ENCODE peak calls at places on chromosomes 11 and 22, in ten cellular contexts. S is stromal cell of bone marrow; V is activated CD8-positive, alpha-beta T cell treated with anti-CD3 and anti-CD28 coated beads, Interleukin-2, amount 10 ng/mL, durations not matched to agents 7 days and 5 days; A is neural crest cell; Z is amniotic epithelial cell; B is fibroblast of lung; P is dorsolateral prefrontal cortex; I is NCI-H1105; H is HEK293T; K is KG1. Y is an unnamed sample.

GRCh38 chr11:119222308-119222707 is 16.2 kb downstream of the CBL start:
- DNase-seq in P (no peak), B (peak; percentile 86), S (peak; percentile 49), I (peak; percentile 74), H (no peak), A (no peak), V (no peak), Z (peak; percentile 36), K (no peak), Y (no peak)

GRCh38 chr11:128467610-128468041 is 119.7 kb downstream of the ETS1 start:
- DNase-seq in S (peak; percentile 95), P (no peak), Z (peak; percentile 92), V (peak; percentile 41), K (no peak), B (peak; percentile 94), H (no peak), I (no peak), A (peak; percentile 21), Y (no peak)

GRCh38 chr22:40213478-40213877 is 35.8 kb downstream of the TNRC6B start:
- DNase-seq in Z (no peak), P (no peak), V (no peak), B (no peak), A (no peak), I (no peak), H (no peak), S (no peak), K (no peak), Y (no peak)

GRCh38 chr11:64969209-64969608 is 2.7 kb downstream of the MAJIN start:
- DNase-seq in V (no peak), P (peak; percentile 49), S (no peak), Z (no peak), I (no peak), A (no peak), K (no peak), B (peak; percentile 14), H (no peak), Y (peak; percentile 50)

GRCh38 chr22:50470491-50470890 is 4.3 kb downstream of the SBF1 start:
- DNase-seq in V (peak; percentile 41), A (no peak), S (no peak), Z (no peak), K (no peak), H (no peak), I (no peak), P (no peak), B (no peak), Y (no peak)

GRCh38 chr11:9569588-9570164 is 3.8 kb upstream of the WEE1 start:
- DNase-seq in I (no peak), H (no peak), B (no peak), Z (no peak), V (no peak), S (no peak), A (no peak), K (no peak), P (no peak), Y (no peak)

GRCh38 chr11:126561327-126561893 is 205.9 kb downstream of the ST3GAL4 start:
- DNase-seq in B (peak; percentile 65), V (peak; percentile 59), K (peak; percentile 53), P (no peak), H (peak; percentile 61), S (peak; percentile 51), A (peak; percentile 77), I (no peak), Z (peak; percentile 36), Y (no peak)

GRCh38 chr11:20337526-20338154 is 25.9 kb upstream of the HTATIP2 start:
- DNase-seq in B (peak; percentile 38), Z (peak; percentile 19), I (peak; percentile 61), K (no peak), A (peak; percentile 34), V (peak; percentile 25), H (peak; percentile 61), P (no peak), S (no peak), Y (peak; percentile 37)

GRCh38 chr11:44609783-44610155 is 44.3 kb downstream of the CD82 start:
- DNase-seq in H (no peak), Z (no peak), K (no peak), P (no peak), S (no peak), I (no peak), V (no peak), A (no peak), B (no peak), Y (no peak)

GRCh38 chr11:47149781-47150180 is 26.9 kb downstream of the ARFGAP2 start:
- DNase-seq in A (no peak), P (no peak), H (no peak), S (no peak), Z (no peak), K (no peak), B (no peak), I (no peak), V (no peak), Y (no peak)

GRCh38 chr11:35424157-35424945 is 5.0 kb upstream of the SLC1A2 start:
- DNase-seq in I (no peak), K (no peak), A (no peak), V (no peak), B (peak; percentile 61), Z (no peak), S (peak; percentile 11), H (no peak), P (no peak), Y (no peak)

GRCh38 chr11:98061858-98062257 is 958.9 kb upstream of the CNTN5 start:
- DNase-seq in V (no peak), B (no peak), P (no peak), I (no peak), Z (no peak), A (no peak), H (no peak), S (no peak), K (no peak), Y (no peak)

GRCh38 chr11:117146521-117146920 is 2.4 kb downstream of the PAFAH1B2 start:
- DNase-seq in V (no peak), S (no peak), P (no peak), H (no peak), Z (peak; percentile 52), A (no peak), I (no peak), B (peak; percentile 49), K (no peak), Y (no peak)

GRCh38 chr11:13896990-13897353 is 65.6 kb upstream of the SPON1 start:
- DNase-seq in B (no peak), S (no peak), K (no peak), I (no peak), Z (no peak), V (no peak), A (no peak), P (no peak), H (no peak), Y (no peak)

GRCh38 chr22:45917146-45917545 is 59.8 kb downstream of the WNT7B start:
- DNase-seq in I (peak; percentile 81), A (no peak), P (no peak), S (no peak), K (no peak), Z (no peak), H (no peak), V (no peak), B (no peak), Y (no peak)

GRCh38 chr22:35480627-35481565 is 59.7 kb upstream of the RASD2 start:
- DNase-seq in A (no peak), B (no peak), I (no peak), Z (peak; percentile 29), S (no peak), K (no peak), V (no peak), H (no peak), P (peak; percentile 61), Y (no peak)

GRCh38 chr22:35811670-35812069 is 94.0 kb downstream of the APOL5 start:
- DNase-seq in I (no peak), P (no peak), H (no peak), K (no peak), A (no peak), S (no peak), Z (no peak), B (no peak), V (no peak), Y (no peak)

GRCh38 chr11:30346068-30346688 is 23.3 kb downstream of the ARL14EP start:
- DNase-seq in K (peak; percentile 29), B (peak; percentile 74), H (peak; percentile 35), A (no peak), V (no peak), Z (peak; percentile 49), I (peak; percentile 56), P (no peak), S (peak; percentile 32), Y (peak; percentile 59)

GRCh38 chr11:112042161-112042960 is 17.2 kb downstream of the DLAT start:
- DNase-seq in A (no peak), I (no peak), V (no peak), Z (peak; percentile 58), H (no peak), B (peak; percentile 12), K (peak; percentile 21), P (no peak), S (no peak), Y (no peak)

GRCh38 chr11:76666408-76666807 is 4.1 kb downstream of the LRRC32 start:
- DNase-seq in A (no peak), B (peak; percentile 46), H (no peak), S (no peak), V (no peak), I (no peak), K (no peak), P (no peak), Z (no peak), Y (no peak)

GRCh38 chr11:3219281-3219892 is 774 bp upstream of the MRGPRG start:
- DNase-seq in V (no peak), P (no peak), I (no peak), S (no peak), A (no peak), B (no peak), Z (no peak), K (no peak), H (no peak), Y (no peak)